ENCODE peak calls at places on chromosome 5, in six cellular contexts. J is A549; X is T-cell; R is astrocyte of the cerebellum; V is activated CD4-positive, CD25-positive, alpha-beta regulatory T cell; Z is NB4. T is an unnamed sample.

GRCh38 chr5:147404706-147405105 is 105.2 kb downstream of the DPYSL3 start:
- DNase-seq in J (no peak), X (no peak), R (no peak), V (no peak), Z (no peak), T (no peak)

GRCh38 chr5:77518304-77518703 is 26.2 kb upstream of the WDR41 start:
- DNase-seq in J (peak), X (no peak), R (peak), V (no peak), Z (peak), T (no peak)

GRCh38 chr5:139752506-139753350 is 42.9 kb upstream of the PSD2 start:
- DNase-seq in J (no peak), X (no peak), R (no peak), V (no peak), Z (no peak), T (no peak)

GRCh38 chr5:1053391-1054017 is 44.9 kb downstream of the NKD2 start:
- DNase-seq in J (no peak), X (no peak), R (no peak), V (no peak), Z (peak), T (peak)

GRCh38 chr5:168375214-168375613 is 83.8 kb downstream of the WWC1 start:
- DNase-seq in J (no peak), X (no peak), R (no peak), V (no peak), Z (no peak), T (no peak)

GRCh38 chr5:95647886-95648860 is 1.6 kb downstream of the RFESD start:
- DNase-seq in J (peak), X (no peak), R (no peak), V (no peak), Z (peak), T (no peak)

GRCh38 chr5:418681-419121 is 24.3 kb upstream of the EXOC3 start:
- DNase-seq in J (no peak), X (no peak), R (no peak), V (no peak), Z (peak), T (no peak)

GRCh38 chr5:132099073-132099748 is 25.6 kb downstream of the CSF2 start:
- DNase-seq in J (no peak), X (peak), R (no peak), V (peak), Z (no peak), T (no peak)